ENCODE peak calls at places on chromosomes 12 and 14, in nine cellular contexts. J is hepatocyte; E is fibroblast of lung; U is uterus; X is left ventricle myocardium inferior; D is H1; M is astrocyte of the cerebellum; Y is CD4-positive, alpha-beta memory T cell; P is neural progenitor cell. C is an unnamed sample.

GRCh38 chr12:84201976-84202375 is 710.6 kb downstream of the SLC6A15 start:
- DNase-seq in U (no peak), J (no peak), X (no peak), D (no peak), Y (no peak), E (peak), M (no peak), P (no peak), C (no peak)

GRCh38 chr12:6935221-6935550 is 7.4 kb downstream of the ATN1 start:
- DNase-seq in Y (no peak), E (no peak), D (no peak), P (no peak), U (no peak), M (no peak), J (no peak), X (no peak), C (peak)

GRCh38 chr12:104638760-104639319 is 182.1 kb downstream of the CHST11 start:
- DNase-seq in E (no peak), X (no peak), D (no peak), J (no peak), Y (no peak), M (no peak), U (no peak), P (no peak), C (no peak)

GRCh38 chr12:113875681-113876080 is 90.4 kb downstream of the RBM19 start:
- DNase-seq in Y (no peak), E (peak), X (no peak), M (no peak), D (no peak), U (no peak), P (no peak), J (peak), C (peak)

GRCh38 chr14:55353686-55354467 is 57.8 kb downstream of the ATG14 start:
- DNase-seq in Y (peak), X (no peak), E (no peak), U (no peak), J (no peak), D (peak), P (no peak), M (no peak), C (no peak)

GRCh38 chr12:129049917-129050316 is 196.6 kb downstream of the GLT1D1 start:
- DNase-seq in E (no peak), J (peak), D (no peak), Y (no peak), U (no peak), P (peak), M (no peak), X (no peak), C (no peak)

GRCh38 chr12:5503371-5503770 is 71.5 kb downstream of the NTF3 start:
- DNase-seq in D (no peak), X (no peak), U (no peak), M (no peak), P (no peak), J (no peak), Y (no peak), E (no peak), C (no peak)

GRCh38 chr12:117472983-117473382 is 111.6 kb upstream of the NOS1 start:
- DNase-seq in D (peak), U (no peak), J (peak), E (no peak), X (no peak), M (no peak), P (peak), Y (no peak), C (no peak)

GRCh38 chr12:843609-844008 is 91.2 kb downstream of the WNK1 start:
- DNase-seq in X (no peak), J (no peak), P (no peak), U (no peak), Y (no peak), D (no peak), M (no peak), E (peak), C (peak)

GRCh38 chr12:124976999-124977398 is 11.9 kb downstream of the DHX37 start:
- DNase-seq in M (no peak), P (no peak), J (no peak), D (no peak), E (no peak), U (no peak), X (no peak), Y (no peak), C (no peak)

GRCh38 chr14:54275997-54276396 is 120.8 kb upstream of the CDKN3 start:
- DNase-seq in M (no peak), P (no peak), U (no peak), D (no peak), J (no peak), X (no peak), E (no peak), Y (no peak), C (no peak)

GRCh38 chr12:79911889-79912656 is 22.8 kb downstream of the PPP1R12A start:
- DNase-seq in J (no peak), U (no peak), D (no peak), P (no peak), Y (no peak), X (no peak), M (no peak), E (no peak), C (no peak)

GRCh38 chr12:124006582-124007170 is 33.7 kb downstream of the ZNF664 start:
- DNase-seq in E (no peak), U (no peak), P (no peak), M (no peak), X (no peak), J (no peak), Y (peak), D (no peak), C (no peak)

GRCh38 chr12:47797432-47797831 is 22.3 kb downstream of the HDAC7 start:
- DNase-seq in X (no peak), J (no peak), E (no peak), U (no peak), M (no peak), D (peak), P (peak), Y (peak), C (no peak)

GRCh38 chr12:96422192-96422591 is 22.0 kb upstream of the CDK17 start:
- DNase-seq in P (no peak), D (no peak), U (no peak), M (no peak), Y (no peak), E (peak), J (no peak), X (no peak), C (no peak)

GRCh38 chr12:79127268-79127895 is 262.8 kb downstream of the SYT1 start:
- DNase-seq in D (no peak), M (peak), Y (no peak), E (peak), X (no peak), J (peak), P (no peak), U (no peak), C (peak)

GRCh38 chr12:10304161-10304574 is 3.5 kb upstream of the KLRD1 start:
- DNase-seq in Y (no peak), J (no peak), M (peak), U (no peak), X (no peak), P (no peak), D (no peak), E (peak), C (peak)

GRCh38 chr12:95972832-95973465 is 23.2 kb downstream of the HAL start:
- DNase-seq in E (no peak), J (peak), P (no peak), D (no peak), X (no peak), U (no peak), Y (no peak), M (no peak), C (no peak)

DNA sequence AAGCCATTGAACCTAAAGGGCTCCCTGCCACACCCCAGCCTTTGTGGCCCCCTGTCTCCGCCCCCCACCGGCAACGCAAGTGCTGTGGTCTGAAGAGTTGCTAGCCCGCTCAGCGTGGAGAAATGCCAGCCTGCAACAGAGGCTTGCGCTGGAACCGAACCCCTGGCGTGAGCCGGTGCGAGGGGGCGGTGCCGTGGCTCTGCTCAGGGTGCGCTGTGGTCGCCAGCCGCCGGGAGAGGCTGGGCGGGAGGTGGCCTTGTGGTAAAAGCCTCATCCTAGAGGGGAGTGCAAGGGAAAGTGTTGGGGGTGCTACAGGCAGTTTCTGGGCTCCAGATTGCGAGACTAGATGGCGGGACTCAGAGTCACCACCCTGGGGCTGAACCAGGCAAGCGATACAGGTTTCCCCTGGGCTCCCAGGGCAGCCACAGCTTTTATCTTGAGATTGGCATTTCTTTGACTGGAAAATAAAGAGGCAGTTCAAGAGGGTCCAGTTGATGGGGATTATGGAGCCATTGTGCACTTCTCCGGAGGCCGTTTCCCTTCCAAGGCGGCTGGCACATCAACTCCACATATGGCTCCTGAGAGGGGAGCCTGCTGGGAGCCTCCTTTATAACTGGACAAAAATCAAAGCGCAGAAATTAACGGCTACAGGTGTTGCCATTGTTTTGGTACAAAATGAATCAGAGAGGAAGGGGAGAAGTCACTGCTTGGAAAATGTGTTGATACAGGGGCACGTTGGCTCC is 2.3 kb downstream of the PLXNC1 start:
- DNase-seq in X (no peak), E (no peak), Y (peak), P (peak), D (no peak), J (peak), M (no peak), U (peak), C (no peak)
- H3K4me3 ChIP-seq in X (peak), E (peak), Y (peak), P (peak), D (peak), J (peak), M (no peak), U (peak), C (no peak)

GRCh38 chr14:94596361-94596760 is 15.1 kb downstream of the SERPINA5 start:
- DNase-seq in J (no peak), X (no peak), U (no peak), D (no peak), E (no peak), M (no peak), Y (no peak), P (no peak), C (no peak)

GRCh38 chr14:94598816-94599655 is 13.2 kb upstream of the SERPINA3 start:
- DNase-seq in E (peak), P (peak), M (peak), Y (no peak), U (peak), X (peak), D (no peak), J (peak), C (peak)

GRCh38 chr14:94599656-94600004 is 12.6 kb upstream of the SERPINA3 start:
- DNase-seq in J (peak), Y (no peak), P (no peak), D (no peak), X (no peak), M (no peak), E (no peak), U (no peak), C (no peak)

GRCh38 chr14:94598506-94598815 is 13.7 kb upstream of the SERPINA3 start:
- DNase-seq in Y (no peak), P (no peak), D (no peak), M (no peak), X (no peak), E (no peak), U (no peak), J (no peak), C (no peak)

DNA sequence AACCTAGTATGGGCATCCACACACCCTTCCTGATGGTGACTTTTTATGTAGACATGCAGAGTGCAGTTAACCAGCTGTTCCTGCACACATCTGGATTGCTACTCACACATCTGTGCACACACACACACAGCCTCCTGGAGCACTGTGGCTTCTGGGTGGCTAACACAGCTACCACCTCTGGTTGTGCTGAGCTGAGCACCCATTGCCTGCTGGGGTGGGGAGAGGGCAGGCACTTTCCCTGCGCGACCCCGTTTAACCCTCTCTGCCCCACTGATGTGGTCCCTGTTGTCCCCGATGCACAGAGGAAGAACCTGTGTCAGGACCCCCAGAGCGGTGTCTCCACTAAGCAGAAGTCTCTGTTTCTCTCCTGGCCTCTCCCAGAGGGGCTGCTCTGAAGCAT is 14.4 kb upstream of the SERPINA3 start:
- DNase-seq in J (no peak), X (no peak), U (no peak), Y (no peak), D (no peak), E (no peak), P (no peak), M (no peak), C (no peak)
- H3K4me3 ChIP-seq in J (no peak), X (no peak), U (no peak), Y (no peak), D (no peak), E (no peak), P (no peak), M (no peak), C (no peak)

DNA sequence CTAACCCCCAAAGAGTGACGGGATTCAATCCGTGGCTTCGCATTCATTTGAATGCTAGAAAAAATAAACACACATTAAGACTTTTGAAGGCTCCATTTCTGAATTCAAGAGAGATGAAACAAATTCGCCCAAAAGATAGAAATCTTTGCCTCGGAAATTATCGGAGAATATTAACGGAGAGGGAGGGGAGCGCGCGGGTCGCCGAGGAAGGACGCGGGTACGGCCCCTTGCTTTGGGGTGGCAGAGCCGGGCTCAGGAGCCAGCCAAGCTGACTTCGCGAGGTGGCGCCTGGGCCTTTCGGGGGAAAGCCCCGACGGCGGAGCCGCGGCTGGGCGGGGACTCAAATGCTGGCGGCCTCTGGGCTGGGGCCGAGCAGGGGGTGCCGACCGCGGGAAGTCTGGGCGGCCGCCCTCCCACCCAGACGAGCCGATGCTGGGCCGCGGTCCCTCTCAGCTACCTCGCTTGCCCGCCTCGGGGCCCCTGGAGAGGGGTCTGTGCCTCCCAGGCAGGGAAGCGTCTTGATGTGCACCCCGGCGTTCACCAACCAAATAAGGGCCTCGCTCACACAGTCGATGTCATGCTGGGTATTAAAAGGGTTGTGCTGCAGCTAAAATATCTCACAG is 14.7 kb downstream of the NKX2-1 start:
- DNase-seq in D (no peak), J (peak), E (no peak), P (peak), X (no peak), M (no peak), Y (no peak), U (no peak), C (no peak)
- H3K4me3 ChIP-seq in D (peak), J (no peak), E (no peak), P (no peak), X (no peak), M (no peak), Y (no peak), U (no peak), C (no peak)

GRCh38 chr14:64938972-64939816 is 3.4 kb downstream of the GPX2 start:
- DNase-seq in Y (no peak), J (no peak), D (no peak), M (no peak), P (no peak), X (no peak), E (no peak), U (no peak), C (no peak)
- H3K4me3 ChIP-seq in Y (no peak), J (no peak), D (no peak), M (no peak), P (no peak), X (no peak), E (no peak), U (no peak), C (no peak)

GRCh38 chr14:34980337-34980900 is 2.4 kb upstream of the SRP54 start:
- DNase-seq in J (no peak), X (no peak), M (no peak), E (no peak), Y (no peak), D (no peak), P (no peak), U (no peak), C (no peak)
- H3K4me3 ChIP-seq in J (peak), X (peak), M (peak), E (peak), Y (no peak), D (peak), P (peak), U (no peak), C (peak)

GRCh38 chr14:51444381-51445000 is 204.4 kb downstream of the TMX1 start:
- DNase-seq in J (no peak), P (no peak), E (no peak), Y (no peak), X (no peak), M (no peak), D (no peak), U (no peak), C (no peak)

GRCh38 chr14:51445001-51445390 is 204.9 kb downstream of the TMX1 start:
- DNase-seq in E (no peak), Y (no peak), X (no peak), U (no peak), P (no peak), J (no peak), M (no peak), D (no peak), C (no peak)

GRCh38 chr14:51441001-51441400 is 201.0 kb downstream of the TMX1 start:
- DNase-seq in D (no peak), P (no peak), U (no peak), M (no peak), E (no peak), Y (no peak), X (no peak), J (no peak), C (no peak)

GRCh38 chr14:51443195-51444018 is 203.4 kb downstream of the TMX1 start:
- DNase-seq in M (no peak), Y (no peak), D (no peak), J (no peak), P (no peak), X (no peak), U (no peak), E (peak), C (no peak)

GRCh38 chr14:51442513-51443175 is 202.6 kb downstream of the TMX1 start:
- DNase-seq in P (no peak), D (no peak), Y (no peak), U (peak), J (peak), X (no peak), E (peak), M (peak), C (peak)
- H3K4me3 ChIP-seq in P (no peak), D (no peak), Y (no peak), U (no peak), J (no peak), X (no peak), E (no peak), M (no peak), C (no peak)

DNA sequence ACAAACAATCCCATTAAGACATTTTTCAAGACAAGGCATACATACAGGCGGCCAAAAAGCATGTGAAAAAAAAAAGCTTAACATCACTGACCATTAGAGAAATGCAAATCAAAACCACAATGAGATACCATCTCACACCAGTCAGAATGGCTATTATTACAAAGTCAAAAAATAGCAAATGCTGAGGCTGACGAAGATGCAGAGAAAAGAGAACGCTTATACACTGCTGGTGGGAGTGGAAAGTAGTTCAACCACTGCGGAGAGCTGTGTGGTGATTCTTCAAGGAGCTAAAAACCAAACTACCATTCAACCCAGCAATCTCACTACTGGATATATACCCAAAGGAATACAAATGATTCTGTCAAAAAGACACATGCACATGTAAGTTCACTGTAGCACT is 216.7 kb downstream of the FOXG1 start:
- DNase-seq in P (no peak), X (no peak), U (no peak), J (no peak), E (no peak), M (no peak), D (no peak), Y (no peak), C (no peak)
- H3K4me3 ChIP-seq in P (no peak), X (no peak), U (no peak), J (no peak), E (no peak), M (no peak), D (no peak), Y (no peak), C (no peak)